ENCODE peak calls at places on chromosomes 3 and 15, in six cellular contexts. R is activated CD8-positive, alpha-beta T cell treated with anti-CD3 and anti-CD28 coated beads for 36 hours; B is choroid plexus epithelial cell; G is keratinocyte; D is neural progenitor cell; M is tibial nerve. P is an unnamed sample.

GRCh38 chr3:113498221-113499005 is 16.5 kb downstream of the SPICE1 start:
- DNase-seq in R (no peak), B (peak; percentile 93), G (no peak), D (no peak), M (no peak), P (no peak)

GRCh38 chr3:155739154-155739553 is 5.7 kb downstream of the PLCH1 start:
- DNase-seq in R (no peak), B (peak; percentile 31), G (no peak), D (no peak), M (no peak), P (no peak)

GRCh38 chr3:68909719-68910118 is 22.6 kb downstream of the TAFA4 start:
- DNase-seq in R (no peak), B (no peak), G (no peak), D (no peak), M (no peak), P (no peak)

GRCh38 chr3:62436785-62437184 is 63.4 kb upstream of the FEZF2 start:
- DNase-seq in R (no peak), B (no peak), G (no peak), D (no peak), M (no peak), P (no peak)

GRCh38 chr3:189572249-189572648 is 58.9 kb upstream of the TP63 start:
- DNase-seq in R (no peak), B (no peak), G (peak; percentile 62), D (no peak), M (no peak), P (no peak)

GRCh38 chr15:48924528-48925393 is 39.0 kb downstream of the SHC4 start:
- DNase-seq in R (no peak), B (peak; percentile 16), G (no peak), D (no peak), M (peak; percentile 17), P (no peak)

GRCh38 chr15:96352594-96353377 is 22.3 kb downstream of the NR2F2 start:
- DNase-seq in R (no peak), B (peak; percentile 73), G (no peak), D (peak; percentile 62), M (no peak), P (no peak)

GRCh38 chr3:195446359-195446758 is 3.5 kb upstream of the ACAP2 start:
- DNase-seq in R (no peak), B (no peak), G (no peak), D (no peak), M (no peak), P (no peak)

GRCh38 chr15:73905224-73905827 is 20.9 kb upstream of the LOXL1 start:
- DNase-seq in R (no peak), B (no peak), G (no peak), D (no peak), M (no peak), P (no peak)

GRCh38 chr15:48602358-48603122 is 43.0 kb downstream of the FBN1 start:
- DNase-seq in R (no peak), B (peak; percentile 85), G (no peak), D (no peak), M (no peak), P (no peak)

GRCh38 chr15:101437618-101438481 is 51.7 kb downstream of the PCSK6 start:
- DNase-seq in R (no peak), B (no peak), G (no peak), D (no peak), M (no peak), P (no peak)

GRCh38 chr3:156620901-156621300 is 53.5 kb upstream of the TIPARP start:
- DNase-seq in R (no peak), B (no peak), G (peak; percentile 83), D (no peak), M (no peak), P (no peak)

GRCh38 chr3:41041457-41041856 is 157.8 kb upstream of the CTNNB1 start:
- DNase-seq in R (no peak), B (no peak), G (no peak), D (no peak), M (no peak), P (no peak)

GRCh38 chr3:66693461-66693912 is 192.7 kb upstream of the LRIG1 start:
- DNase-seq in R (no peak), B (peak; percentile 73), G (no peak), D (no peak), M (peak; percentile 35), P (no peak)

GRCh38 chr15:70347766-70348558 is 250.2 kb upstream of the TLE3 start:
- DNase-seq in R (no peak), B (no peak), G (no peak), D (no peak), M (peak; percentile 1), P (no peak)

GRCh38 chr3:14418259-14418658 is 15.9 kb downstream of the SLC6A6 start:
- DNase-seq in R (no peak), B (no peak), G (no peak), D (no peak), M (no peak), P (no peak)

GRCh38 chr3:127853681-127854080 is 31.4 kb upstream of the MGLL start:
- DNase-seq in R (no peak), B (no peak), G (no peak), D (peak; percentile 40), M (no peak), P (no peak)

GRCh38 chr3:138081371-138082084 is 33.9 kb downstream of the DZIP1L start:
- DNase-seq in R (no peak), B (peak; percentile 76), G (no peak), D (no peak), M (no peak), P (no peak)

GRCh38 chr3:191499307-191500125 is 38.6 kb downstream of the PYDC2 start:
- DNase-seq in R (no peak), B (peak; percentile 19), G (no peak), D (peak; percentile 17), M (no peak), P (no peak)

GRCh38 chr3:102190340-102190723 is 244.5 kb upstream of the ZPLD1 start:
- DNase-seq in R (no peak), B (no peak), G (no peak), D (no peak), M (no peak), P (no peak)

GRCh38 chr15:29612096-29612495 is 210.2 kb downstream of the TJP1 start:
- DNase-seq in R (no peak), B (peak; percentile 98), G (no peak), D (peak; percentile 21), M (no peak), P (no peak)

GRCh38 chr3:71173421-71173975 is 410.0 kb downstream of the FOXP1 start:
- DNase-seq in R (no peak), B (no peak), G (no peak), D (no peak), M (peak; percentile 44), P (no peak)

GRCh38 chr15:25790003-25790660 is 73.0 kb downstream of the ATP10A start:
- DNase-seq in R (peak; percentile 80), B (peak; percentile 25), G (no peak), D (no peak), M (peak; percentile 84), P (no peak)

GRCh38 chr3:164459526-164460151 is 618.7 kb downstream of the SI start:
- DNase-seq in R (no peak), B (peak; percentile 55), G (no peak), D (no peak), M (no peak), P (no peak)

GRCh38 chr3:4997946-4998345 is 18.7 kb downstream of the BHLHE40 start:
- DNase-seq in R (no peak), B (no peak), G (no peak), D (no peak), M (no peak), P (no peak)

GRCh38 chr3:29468150-29468549 is 187.3 kb downstream of the RBMS3 start:
- DNase-seq in R (no peak), B (peak; percentile 10), G (no peak), D (no peak), M (no peak), P (no peak)

GRCh38 chr3:124291008-124291407 is 299.1 kb upstream of the ROPN1 start:
- DNase-seq in R (no peak), B (no peak), G (no peak), D (no peak), M (no peak), P (no peak)

GRCh38 chr3:29183346-29184087 is 97.4 kb upstream of the RBMS3 start:
- DNase-seq in R (peak; percentile 73), B (peak; percentile 79), G (no peak), D (no peak), M (no peak), P (no peak)

GRCh38 chr3:150104564-150104963 is 133.9 kb upstream of the PFN2 start:
- DNase-seq in R (no peak), B (no peak), G (no peak), D (no peak), M (no peak), P (no peak)

GRCh38 chr15:44873103-44873502 is 83.4 kb upstream of the TERB2 start:
- DNase-seq in R (no peak), B (no peak), G (no peak), D (no peak), M (no peak), P (no peak)

GRCh38 chr15:98943609-98944111 is 63.9 kb downstream of the PGPEP1L start:
- DNase-seq in R (no peak), B (peak; percentile 13), G (no peak), D (no peak), M (peak; percentile 25), P (no peak)
- TF ChIP-seq CTCF in R (no peak), B (no peak), G (no peak), D (no peak), M (no peak), P (no peak)

GRCh38 chr3:158672293-158673176 is at the start of gene LXN:
- DNase-seq in R (peak; percentile 86), B (peak; percentile 95), G (peak; percentile 45), D (peak; percentile 94), M (peak; percentile 66), P (peak; percentile 91)
- TF ChIP-seq CTCF in R (peak; percentile 44), B (peak; percentile 91), G (peak; percentile 92), D (peak; percentile 73), M (peak; percentile 47), P (peak; percentile 81)

DNA sequence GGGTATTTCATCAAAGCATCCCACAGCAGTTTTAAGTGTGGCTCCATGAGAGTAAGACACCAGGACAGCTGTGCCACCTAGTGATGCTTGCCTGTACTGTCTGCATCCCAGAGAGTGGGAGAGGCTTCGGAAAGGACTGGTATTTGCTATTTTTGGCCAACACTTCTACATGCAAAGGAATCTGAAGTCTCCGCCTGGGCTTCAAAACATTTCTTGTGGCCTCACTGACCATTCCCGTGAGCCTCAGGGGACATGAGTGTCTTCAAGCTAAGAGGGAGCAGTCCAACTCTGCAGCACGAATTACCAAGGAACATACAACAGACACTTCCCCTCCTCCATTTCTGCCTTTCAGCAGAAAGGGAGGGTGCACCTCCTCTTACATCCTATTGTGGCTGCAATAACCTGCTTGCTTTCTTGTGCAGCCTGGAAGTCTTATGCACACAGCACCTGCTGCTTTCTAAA is 177.5 kb downstream of the RORA start:
- DNase-seq in R (no peak), B (peak; percentile 92), G (no peak), D (peak; percentile 62), M (peak; percentile 66), P (no peak)
- TF ChIP-seq CTCF in R (no peak), B (peak; percentile 95), G (peak; percentile 79), D (peak; percentile 61), M (no peak), P (no peak)

GRCh38 chr15:92942706-92943105 is 42.6 kb downstream of the CHD2 start:
- DNase-seq in R (no peak), B (no peak), G (no peak), D (no peak), M (no peak), P (no peak)
- TF ChIP-seq CTCF in R (no peak), B (no peak), G (no peak), D (no peak), M (no peak), P (no peak)

P was measured in GM13976.